ENCODE peak calls at places on chromosomes 1 and 21, in ten cellular contexts. T is keratinocyte; Y is aorta; E is coronary artery; U is IMR-90; L is NCI-H1417; A is stimulated activated CD4-positive, alpha-beta T cell treated with anti-CD3 and anti-CD28 coated beads, TNF-alpha, amount 100 ng/mL, for 1 hour; V is heart right ventricle; W is NCI-H510A treated with DMSO at 0.1 percent for 48 hours; K is NCI-H1694 treated with DMSO at 0.1 percent for 48 hours. F is an unnamed sample.

GRCh38 chr21:26784974-26785373 is 60.2 kb downstream of the ADAMTS1 start:
- DNase-seq in T (no peak), Y (no peak), E (no peak), U (no peak), L (no peak), A (no peak), V (no peak), W (no peak), K (no peak), F (no peak)

GRCh38 chr1:34709547-34709946 is 45.3 kb upstream of the GJB5 start:
- DNase-seq in T (no peak), Y (no peak), E (no peak), U (no peak), L (no peak), A (no peak), V (no peak), W (no peak), K (no peak), F (no peak)

GRCh38 chr1:42177551-42177981 is 13.0 kb upstream of the GUCA2A start:
- DNase-seq in T (no peak), Y (peak; percentile 60), E (no peak), U (peak; percentile 89), L (peak; percentile 12), A (no peak), V (no peak), W (peak; percentile 40), K (no peak), F (peak; percentile 40)

GRCh38 chr1:176847052-176847451 is 317.5 kb downstream of the ASTN1 start:
- DNase-seq in T (no peak), Y (no peak), E (no peak), U (no peak), L (no peak), A (no peak), V (peak; percentile 23), W (no peak), K (no peak), F (no peak)

GRCh38 chr1:21514245-21514644 is 5.0 kb downstream of the ALPL start:
- DNase-seq in T (no peak), Y (no peak), E (no peak), U (no peak), L (no peak), A (no peak), V (no peak), W (peak; percentile 16), K (no peak), F (no peak)

GRCh38 chr1:40449684-40450490 is at the start of gene ZFP69B:
- DNase-seq in T (peak; percentile 33), Y (peak; percentile 94), E (peak; percentile 89), U (peak; percentile 92), L (peak; percentile 95), A (peak; percentile 83), V (peak; percentile 95), W (peak; percentile 99), K (peak; percentile 70), F (peak; percentile 69)

GRCh38 chr1:26284597-26285351 is 4.9 kb downstream of the SH3BGRL3 start:
- DNase-seq in T (peak; percentile 82), Y (peak; percentile 91), E (peak; percentile 89), U (peak; percentile 97), L (peak; percentile 12), A (peak; percentile 82), V (peak; percentile 75), W (no peak), K (peak; percentile 21), F (peak; percentile 91)

GRCh38 chr1:95216292-95216990 is 17.6 kb upstream of the RWDD3 start:
- DNase-seq in T (no peak), Y (no peak), E (no peak), U (no peak), L (no peak), A (no peak), V (no peak), W (no peak), K (no peak), F (no peak)

GRCh38 chr1:87108228-87108627 is 193.8 kb downstream of the HS2ST1 start:
- DNase-seq in T (no peak), Y (no peak), E (no peak), U (no peak), L (no peak), A (no peak), V (no peak), W (peak; percentile 26), K (no peak), F (no peak)

GRCh38 chr1:212205843-212206242 is 79.4 kb upstream of the PPP2R5A start:
- DNase-seq in T (no peak), Y (no peak), E (no peak), U (no peak), L (no peak), A (no peak), V (no peak), W (no peak), K (no peak), F (peak; percentile 13)

GRCh38 chr1:90721210-90722194 is 4.4 kb upstream of the BARHL2 start:
- DNase-seq in T (no peak), Y (no peak), E (no peak), U (peak; percentile 41), L (peak; percentile 61), A (no peak), V (peak; percentile 61), W (peak; percentile 95), K (peak; percentile 84), F (peak; percentile 47)

GRCh38 chr1:182392045-182393028 is 747 bp upstream of the GLUL start:
- DNase-seq in T (no peak), Y (peak; percentile 77), E (no peak), U (peak; percentile 9), L (peak; percentile 95), A (peak; percentile 4), V (peak; percentile 74), W (no peak), K (peak; percentile 61), F (no peak)

GRCh38 chr1:71494163-71494562 is 413.3 kb upstream of the ZRANB2 start:
- DNase-seq in T (no peak), Y (no peak), E (no peak), U (no peak), L (no peak), A (no peak), V (no peak), W (no peak), K (no peak), F (no peak)

GRCh38 chr1:175865041-175865766 is 121.8 kb upstream of the TNR start:
- DNase-seq in T (no peak), Y (no peak), E (no peak), U (no peak), L (no peak), A (no peak), V (no peak), W (no peak), K (no peak), F (no peak)